ENCODE peak calls at places on chromosomes 7 and 10, in six cellular contexts. C is left lung; L is activated naive CD4-positive, alpha-beta T cell treated with anti-CD3 and anti-CD28 coated beads, Interleukin-2, amount 50 U/mL, for 16 hours; I is stimulated activated CD4-positive, alpha-beta T cell treated with anti-CD3 and anti-CD28 coated beads, Interleukin-1b, Interleukin-23, amount 100 ng/mL, for 24 hours; S is epithelial cell of esophagus; Y is thoracic aorta. G is an unnamed sample.

GRCh38 chr10:67853512-67853911 is 15.5 kb upstream of the DNAJC12 start:
- DNase-seq in L (no peak), C (no peak), I (no peak), Y (no peak), S (no peak), G (no peak)

GRCh38 chr10:8050561-8051108 is 3.9 kb upstream of the GATA3 start:
- DNase-seq in L (no peak), S (peak), I (no peak), Y (no peak), C (no peak), G (no peak)

GRCh38 chr7:121163699-121164098 is 165.1 kb upstream of the WNT16 start:
- DNase-seq in S (no peak), Y (no peak), C (no peak), I (no peak), L (no peak), G (no peak)

GRCh38 chr7:149838992-149839408 is 825 bp downstream of the ZNF862 start:
- DNase-seq in C (no peak), L (no peak), S (peak), I (no peak), Y (no peak), G (no peak)

GRCh38 chr10:45160266-45160665 is 155.1 kb downstream of the OR13A1 start:
- DNase-seq in L (no peak), Y (no peak), C (no peak), S (peak), I (no peak), G (no peak)

GRCh38 chr10:118840776-118841468 is 86.2 kb upstream of the CACUL1 start:
- DNase-seq in S (no peak), L (no peak), I (no peak), C (no peak), Y (no peak), G (no peak)

GRCh38 chr7:134541-134940 is 57.8 kb upstream of the FAM20C start:
- DNase-seq in C (peak), L (no peak), S (no peak), I (no peak), Y (no peak), G (no peak)

GRCh38 chr7:48154792-48155413 is 16.4 kb upstream of the ABCA13 start:
- DNase-seq in S (peak), L (peak), I (no peak), C (no peak), Y (no peak), G (peak)

GRCh38 chr7:127713758-127714157 is 61.8 kb downstream of the SND1 start:
- DNase-seq in Y (no peak), I (no peak), C (no peak), L (no peak), S (peak), G (no peak)

GRCh38 chr10:110010076-110011069 is 2.6 kb downstream of the ADD3 start:
- DNase-seq in L (peak), C (no peak), S (no peak), Y (no peak), I (no peak), G (no peak)

GRCh38 chr10:98312349-98312748 is 44.4 kb upstream of the LOXL4 start:
- DNase-seq in S (no peak), I (no peak), L (no peak), C (no peak), Y (no peak), G (no peak)

GRCh38 chr10:17166699-17167098 is 34.8 kb downstream of the TRDMT1 start:
- DNase-seq in L (no peak), Y (no peak), C (no peak), I (no peak), S (no peak), G (no peak)

G was measured in GM18507.